ENCODE peak calls at places on chromosomes 13 and 19, in ten cellular contexts. One of them, this sample, is unnamed.

GRCh38 chr19:33000910-33001309 is 28.9 kb downstream of the FAAP24 start:
- DNase-seq in epithelial cell of prostate: no peak
- DNase-seq in amniotic epithelial cell: no peak
- DNase-seq in MCF 10A: no peak
- DNase-seq in suprapubic skin: no peak
- DNase-seq in body of pancreas: no peak
- DNase-seq in iris pigment epithelial cell: no peak
- DNase-seq in GM23248: no peak
- DNase-seq in GM12865: no peak
- DNase-seq in posterior cingulate gyrus: no peak
- DNase-seq in this sample: no peak

GRCh38 chr19:49065905-49066512 is 1.4 kb upstream of the NTF4 start:
- DNase-seq in MCF 10A: no peak
- DNase-seq in posterior cingulate gyrus: no peak
- DNase-seq in body of pancreas: no peak
- DNase-seq in GM12865: no peak
- DNase-seq in iris pigment epithelial cell: no peak
- DNase-seq in suprapubic skin: no peak
- DNase-seq in amniotic epithelial cell: no peak
- DNase-seq in GM23248: no peak
- DNase-seq in epithelial cell of prostate: no peak
- DNase-seq in this sample: no peak

GRCh38 chr19:4052114-4052992 is 14.3 kb downstream of the ZBTB7A start:
- DNase-seq in epithelial cell of prostate: no peak
- DNase-seq in MCF 10A: peak
- DNase-seq in suprapubic skin: peak
- DNase-seq in posterior cingulate gyrus: peak
- DNase-seq in GM12865: no peak
- DNase-seq in body of pancreas: peak
- DNase-seq in iris pigment epithelial cell: peak
- DNase-seq in GM23248: peak
- DNase-seq in amniotic epithelial cell: peak
- DNase-seq in this sample: no peak

GRCh38 chr13:43835701-43836100 is 43.8 kb downstream of the CCDC122 start:
- DNase-seq in iris pigment epithelial cell: peak
- DNase-seq in posterior cingulate gyrus: no peak
- DNase-seq in MCF 10A: peak
- DNase-seq in suprapubic skin: no peak
- DNase-seq in GM12865: no peak
- DNase-seq in body of pancreas: no peak
- DNase-seq in GM23248: peak
- DNase-seq in epithelial cell of prostate: no peak
- DNase-seq in amniotic epithelial cell: peak
- DNase-seq in this sample: no peak

GRCh38 chr13:57673197-57673596 is 41.7 kb downstream of the PCDH17 start:
- DNase-seq in GM12865: no peak
- DNase-seq in body of pancreas: peak
- DNase-seq in epithelial cell of prostate: no peak
- DNase-seq in posterior cingulate gyrus: no peak
- DNase-seq in MCF 10A: no peak
- DNase-seq in GM23248: no peak
- DNase-seq in iris pigment epithelial cell: no peak
- DNase-seq in amniotic epithelial cell: no peak
- DNase-seq in suprapubic skin: no peak
- DNase-seq in this sample: no peak

GRCh38 chr13:98957731-98958442 is 20.0 kb downstream of the DOCK9 start:
- DNase-seq in suprapubic skin: no peak
- DNase-seq in amniotic epithelial cell: no peak
- DNase-seq in MCF 10A: no peak
- DNase-seq in iris pigment epithelial cell: no peak
- DNase-seq in GM23248: no peak
- DNase-seq in epithelial cell of prostate: no peak
- DNase-seq in GM12865: no peak
- DNase-seq in posterior cingulate gyrus: no peak
- DNase-seq in body of pancreas: no peak
- DNase-seq in this sample: no peak

GRCh38 chr19:55250262-55251036 is 8.4 kb downstream of the PPP6R1 start:
- DNase-seq in iris pigment epithelial cell: no peak
- DNase-seq in suprapubic skin: peak
- DNase-seq in body of pancreas: no peak
- DNase-seq in GM12865: no peak
- DNase-seq in posterior cingulate gyrus: peak
- DNase-seq in MCF 10A: no peak
- DNase-seq in epithelial cell of prostate: no peak
- DNase-seq in GM23248: no peak
- DNase-seq in amniotic epithelial cell: no peak
- DNase-seq in this sample: no peak

GRCh38 chr19:38944981-38945506 is 14.3 kb downstream of the MRPS12 start:
- DNase-seq in GM12865: no peak
- DNase-seq in amniotic epithelial cell: no peak
- DNase-seq in body of pancreas: no peak
- DNase-seq in epithelial cell of prostate: no peak
- DNase-seq in suprapubic skin: no peak
- DNase-seq in MCF 10A: no peak
- DNase-seq in iris pigment epithelial cell: no peak
- DNase-seq in GM23248: peak
- DNase-seq in posterior cingulate gyrus: peak
- DNase-seq in this sample: no peak

GRCh38 chr19:54390942-54391577 is 24.2 kb upstream of the TTYH1 start:
- DNase-seq in body of pancreas: peak
- DNase-seq in suprapubic skin: no peak
- DNase-seq in epithelial cell of prostate: no peak
- DNase-seq in amniotic epithelial cell: peak
- DNase-seq in GM12865: peak
- DNase-seq in iris pigment epithelial cell: peak
- DNase-seq in GM23248: peak
- DNase-seq in MCF 10A: peak
- DNase-seq in posterior cingulate gyrus: peak
- DNase-seq in this sample: peak

GRCh38 chr13:69199664-69200063 is 908.0 kb upstream of the ATXN8OS start:
- DNase-seq in body of pancreas: no peak
- DNase-seq in amniotic epithelial cell: no peak
- DNase-seq in suprapubic skin: no peak
- DNase-seq in posterior cingulate gyrus: no peak
- DNase-seq in GM23248: no peak
- DNase-seq in iris pigment epithelial cell: no peak
- DNase-seq in GM12865: no peak
- DNase-seq in epithelial cell of prostate: no peak
- DNase-seq in MCF 10A: no peak
- DNase-seq in this sample: no peak

GRCh38 chr19:13022859-13023636 is 27.8 kb downstream of the NFIX start:
- DNase-seq in body of pancreas: peak
- DNase-seq in posterior cingulate gyrus: peak
- DNase-seq in amniotic epithelial cell: peak
- DNase-seq in GM23248: peak
- DNase-seq in GM12865: peak
- DNase-seq in suprapubic skin: peak
- DNase-seq in iris pigment epithelial cell: peak
- DNase-seq in MCF 10A: peak
- DNase-seq in epithelial cell of prostate: peak
- DNase-seq in this sample: peak

GRCh38 chr13:111460548-111461444 is 140.4 kb downstream of the TEX29 start:
- DNase-seq in amniotic epithelial cell: peak
- DNase-seq in iris pigment epithelial cell: peak
- DNase-seq in GM23248: peak
- DNase-seq in MCF 10A: peak
- DNase-seq in posterior cingulate gyrus: peak
- DNase-seq in epithelial cell of prostate: peak
- DNase-seq in GM12865: peak
- DNase-seq in suprapubic skin: peak
- DNase-seq in body of pancreas: peak
- DNase-seq in this sample: no peak

GRCh38 chr13:23898101-23898500 is 799 bp upstream of the C1QTNF9B start:
- DNase-seq in GM12865: no peak
- DNase-seq in GM23248: peak
- DNase-seq in body of pancreas: no peak
- DNase-seq in MCF 10A: no peak
- DNase-seq in posterior cingulate gyrus: no peak
- DNase-seq in iris pigment epithelial cell: peak
- DNase-seq in epithelial cell of prostate: no peak
- DNase-seq in amniotic epithelial cell: peak
- DNase-seq in suprapubic skin: no peak
- DNase-seq in this sample: no peak

GRCh38 chr19:4717191-4717965 is 6.3 kb downstream of the DPP9 start:
- DNase-seq in amniotic epithelial cell: peak
- DNase-seq in GM12865: no peak
- DNase-seq in suprapubic skin: no peak
- DNase-seq in epithelial cell of prostate: peak
- DNase-seq in body of pancreas: no peak
- DNase-seq in GM23248: no peak
- DNase-seq in MCF 10A: peak
- DNase-seq in iris pigment epithelial cell: peak
- DNase-seq in posterior cingulate gyrus: peak
- DNase-seq in this sample: no peak

GRCh38 chr19:33773704-33774624 is 22.7 kb upstream of the KCTD15 start:
- DNase-seq in GM23248: no peak
- DNase-seq in GM12865: no peak
- DNase-seq in epithelial cell of prostate: no peak
- DNase-seq in posterior cingulate gyrus: no peak
- DNase-seq in body of pancreas: no peak
- DNase-seq in MCF 10A: no peak
- DNase-seq in amniotic epithelial cell: no peak
- DNase-seq in suprapubic skin: no peak
- DNase-seq in iris pigment epithelial cell: no peak
- DNase-seq in this sample: no peak

GRCh38 chr19:14536926-14537692 is 7.7 kb downstream of the TECR start:
- DNase-seq in epithelial cell of prostate: peak
- DNase-seq in GM23248: peak
- DNase-seq in GM12865: peak
- DNase-seq in body of pancreas: peak
- DNase-seq in suprapubic skin: no peak
- DNase-seq in posterior cingulate gyrus: no peak
- DNase-seq in iris pigment epithelial cell: peak
- DNase-seq in amniotic epithelial cell: peak
- DNase-seq in MCF 10A: peak
- DNase-seq in this sample: no peak

GRCh38 chr13:47932953-47933687 is 68.0 kb downstream of the SUCLA2 start:
- DNase-seq in GM23248: no peak
- DNase-seq in MCF 10A: no peak
- DNase-seq in GM12865: no peak
- DNase-seq in amniotic epithelial cell: no peak
- DNase-seq in epithelial cell of prostate: no peak
- DNase-seq in posterior cingulate gyrus: no peak
- DNase-seq in body of pancreas: no peak
- DNase-seq in iris pigment epithelial cell: no peak
- DNase-seq in suprapubic skin: no peak
- DNase-seq in this sample: no peak

GRCh38 chr19:6800991-6801396 is 28.5 kb downstream of the VAV1 start:
- DNase-seq in posterior cingulate gyrus: no peak
- DNase-seq in GM23248: peak
- DNase-seq in MCF 10A: peak
- DNase-seq in GM12865: no peak
- DNase-seq in amniotic epithelial cell: peak
- DNase-seq in epithelial cell of prostate: peak
- DNase-seq in suprapubic skin: no peak
- DNase-seq in iris pigment epithelial cell: peak
- DNase-seq in body of pancreas: no peak
- DNase-seq in this sample: no peak

GRCh38 chr19:31271569-31271911 is 77.7 kb downstream of the TSHZ3 start:
- DNase-seq in GM23248: no peak
- DNase-seq in iris pigment epithelial cell: no peak
- DNase-seq in amniotic epithelial cell: no peak
- DNase-seq in posterior cingulate gyrus: peak
- DNase-seq in MCF 10A: no peak
- DNase-seq in suprapubic skin: no peak
- DNase-seq in body of pancreas: no peak
- DNase-seq in epithelial cell of prostate: no peak
- DNase-seq in GM12865: no peak
- DNase-seq in this sample: no peak

GRCh38 chr13:109410868-109411267 is 375.5 kb downstream of the IRS2 start:
- DNase-seq in amniotic epithelial cell: no peak
- DNase-seq in GM12865: no peak
- DNase-seq in epithelial cell of prostate: no peak
- DNase-seq in suprapubic skin: no peak
- DNase-seq in iris pigment epithelial cell: no peak
- DNase-seq in posterior cingulate gyrus: no peak
- DNase-seq in GM23248: no peak
- DNase-seq in MCF 10A: no peak
- DNase-seq in body of pancreas: no peak
- DNase-seq in this sample: no peak

GRCh38 chr13:43878897-43879322 is 630 bp downstream of the CCDC122 start:
- DNase-seq in GM12865: peak
- DNase-seq in epithelial cell of prostate: no peak
- DNase-seq in body of pancreas: peak
- DNase-seq in GM23248: peak
- DNase-seq in amniotic epithelial cell: peak
- DNase-seq in iris pigment epithelial cell: peak
- DNase-seq in suprapubic skin: peak
- DNase-seq in MCF 10A: peak
- DNase-seq in posterior cingulate gyrus: peak
- DNase-seq in this sample: no peak

GRCh38 chr13:112781881-112782361 is 92.1 kb downstream of the ATP11A start:
- DNase-seq in MCF 10A: no peak
- DNase-seq in epithelial cell of prostate: no peak
- DNase-seq in iris pigment epithelial cell: no peak
- DNase-seq in GM12865: no peak
- DNase-seq in body of pancreas: peak
- DNase-seq in suprapubic skin: no peak
- DNase-seq in amniotic epithelial cell: no peak
- DNase-seq in posterior cingulate gyrus: peak
- DNase-seq in GM23248: peak
- DNase-seq in this sample: peak

GRCh38 chr13:48072304-48072703 is 22.6 kb downstream of the MED4 start:
- DNase-seq in suprapubic skin: no peak
- DNase-seq in body of pancreas: no peak
- DNase-seq in iris pigment epithelial cell: no peak
- DNase-seq in amniotic epithelial cell: no peak
- DNase-seq in epithelial cell of prostate: peak
- DNase-seq in posterior cingulate gyrus: no peak
- DNase-seq in MCF 10A: peak
- DNase-seq in GM23248: no peak
- DNase-seq in GM12865: no peak
- DNase-seq in this sample: no peak

GRCh38 chr13:79810671-79811070 is 329.7 kb downstream of the NDFIP2 start:
- DNase-seq in epithelial cell of prostate: no peak
- DNase-seq in suprapubic skin: no peak
- DNase-seq in posterior cingulate gyrus: no peak
- DNase-seq in body of pancreas: no peak
- DNase-seq in GM23248: peak
- DNase-seq in MCF 10A: no peak
- DNase-seq in amniotic epithelial cell: peak
- DNase-seq in iris pigment epithelial cell: peak
- DNase-seq in GM12865: peak
- DNase-seq in this sample: no peak

GRCh38 chr19:22918221-22918620 is 84.8 kb downstream of the ZNF728 start:
- DNase-seq in epithelial cell of prostate: no peak
- DNase-seq in GM12865: no peak
- DNase-seq in body of pancreas: no peak
- DNase-seq in posterior cingulate gyrus: no peak
- DNase-seq in MCF 10A: no peak
- DNase-seq in amniotic epithelial cell: no peak
- DNase-seq in iris pigment epithelial cell: no peak
- DNase-seq in suprapubic skin: no peak
- DNase-seq in GM23248: no peak
- DNase-seq in this sample: no peak

GRCh38 chr19:30333291-30334065 is 38.7 kb upstream of the ZNF536 start:
- DNase-seq in iris pigment epithelial cell: no peak
- DNase-seq in GM12865: no peak
- DNase-seq in posterior cingulate gyrus: no peak
- DNase-seq in suprapubic skin: peak
- DNase-seq in MCF 10A: no peak
- DNase-seq in GM23248: no peak
- DNase-seq in epithelial cell of prostate: no peak
- DNase-seq in amniotic epithelial cell: no peak
- DNase-seq in body of pancreas: no peak
- DNase-seq in this sample: no peak

GRCh38 chr19:18437481-18438330 is at the start of gene ISYNA1:
- DNase-seq in amniotic epithelial cell: peak
- DNase-seq in GM23248: peak
- DNase-seq in GM12865: no peak
- DNase-seq in MCF 10A: no peak
- DNase-seq in posterior cingulate gyrus: no peak
- DNase-seq in suprapubic skin: no peak
- DNase-seq in body of pancreas: peak
- DNase-seq in epithelial cell of prostate: no peak
- DNase-seq in iris pigment epithelial cell: peak
- DNase-seq in this sample: no peak

GRCh38 chr19:12720851-12721655 is 2.7 kb downstream of the TNPO2 start:
- DNase-seq in GM12865: no peak
- DNase-seq in body of pancreas: peak
- DNase-seq in epithelial cell of prostate: no peak
- DNase-seq in posterior cingulate gyrus: peak
- DNase-seq in iris pigment epithelial cell: peak
- DNase-seq in MCF 10A: peak
- DNase-seq in amniotic epithelial cell: no peak
- DNase-seq in suprapubic skin: no peak
- DNase-seq in GM23248: peak
- DNase-seq in this sample: no peak

This sample was measured in NCI-H446.